ENCODE peak calls at places on chromosomes 6 and 20, in seven cellular contexts. Q is fibroblast of lung, V is pancreas, Y is Caco-2, U is endothelial cell of umbilical vein, B is fibroblast of pulmonary artery, G is uterus. T is an unnamed sample.

GRCh38 chr6:225121-225721 is 67.1 kb upstream of the DUSP22 start:
- DNase-seq in G (no peak), V (no peak), B (peak; percentile 27), U (no peak), Y (no peak), Q (no peak), T (no peak)

GRCh38 chr6:67839818-67840217 is 795.3 kb upstream of the ADGRB3 start:
- DNase-seq in G (no peak), V (no peak), U (no peak), Y (no peak), Q (no peak), B (no peak), T (no peak)

GRCh38 chr6:133099573-133099972 is 141.6 kb upstream of the EYA4 start:
- DNase-seq in Q (peak; percentile 97), G (no peak), V (no peak), Y (no peak), U (peak; percentile 31), B (peak; percentile 76), T (no peak)

GRCh38 chr6:34486106-34486740 is 20.3 kb downstream of the PACSIN1 start:
- DNase-seq in V (no peak), B (no peak), Q (no peak), G (no peak), Y (no peak), U (no peak), T (no peak)

GRCh38 chr6:33392168-33392947 is 735 bp downstream of the KIFC1 start:
- DNase-seq in V (no peak), U (peak; percentile 28), G (no peak), Q (no peak), B (no peak), Y (no peak), T (no peak)

GRCh38 chr6:127924440-127924839 is 23.6 kb upstream of the THEMIS start:
- DNase-seq in Q (peak; percentile 19), Y (no peak), G (no peak), B (no peak), U (no peak), V (no peak), T (no peak)

GRCh38 chr6:123745877-123746276 is 57.8 kb upstream of the NKAIN2 start:
- DNase-seq in B (peak; percentile 20), G (no peak), Y (no peak), V (no peak), Q (peak; percentile 64), U (peak; percentile 3), T (no peak)

GRCh38 chr6:136494710-136495109 is 55.5 kb downstream of the MAP7 start:
- DNase-seq in G (no peak), B (no peak), Q (no peak), U (no peak), V (no peak), Y (no peak), T (no peak)

GRCh38 chr20:5353624-5354496 is 37.1 kb upstream of the PROKR2 start:
- DNase-seq in G (no peak), U (peak; percentile 88), V (no peak), Q (no peak), B (peak; percentile 76), Y (no peak), T (no peak)

GRCh38 chr6:11262231-11262630 is 29.8 kb upstream of the NEDD9 start:
- DNase-seq in Q (no peak), B (no peak), U (peak; percentile 18), Y (no peak), G (no peak), V (no peak), T (no peak)

GRCh38 chr6:141667580-141668309 is 465.0 kb upstream of the GJE1 start:
- DNase-seq in Y (no peak), V (no peak), G (no peak), U (no peak), B (peak; percentile 22), Q (no peak), T (no peak)

GRCh38 chr6:137903933-137904821 is 37.1 kb downstream of the TNFAIP3 start:
- DNase-seq in G (no peak), B (peak; percentile 47), Y (peak; percentile 43), U (peak; percentile 36), V (no peak), Q (no peak), T (no peak)

GRCh38 chr6:41963371-41963770 is 21.8 kb upstream of the CCND3 start:
- DNase-seq in B (no peak), G (no peak), U (no peak), V (no peak), Y (no peak), Q (no peak), T (no peak)

GRCh38 chr6:138526822-138527235 is 27.5 kb upstream of the NHSL1 start:
- DNase-seq in Y (no peak), V (no peak), G (no peak), U (no peak), Q (peak; percentile 37), B (no peak), T (no peak)

GRCh38 chr6:169220068-169220964 is 33.3 kb downstream of the THBS2 start:
- DNase-seq in V (no peak), B (no peak), Y (no peak), Q (no peak), G (no peak), U (no peak), T (no peak)

GRCh38 chr20:37907677-37908397 is 4.9 kb downstream of the VSTM2L start:
- DNase-seq in V (no peak), B (peak; percentile 73), Y (no peak), U (peak; percentile 37), Q (no peak), G (no peak), T (no peak)

GRCh38 chr6:18897350-18897749 is 510.2 kb downstream of the RNF144B start:
- DNase-seq in G (no peak), B (no peak), V (no peak), U (no peak), Q (no peak), Y (no peak), T (no peak)

GRCh38 chr6:170212956-170213636 is 77.8 kb downstream of the DLL1 start:
- DNase-seq in B (no peak), Y (no peak), G (no peak), V (no peak), Q (no peak), U (no peak), T (no peak)

GRCh38 chr20:46814366-46815232 is 80.0 kb upstream of the EYA2 start:
- DNase-seq in V (no peak), B (peak; percentile 22), G (no peak), Y (peak; percentile 57), U (no peak), Q (peak; percentile 22), T (peak; percentile 18)

GRCh38 chr6:168695701-168696100 is 254.7 kb downstream of the SMOC2 start:
- DNase-seq in U (no peak), Y (peak; percentile 25), V (no peak), B (no peak), G (no peak), Q (no peak), T (no peak)

GRCh38 chr6:44048277-44048676 is 79.0 kb downstream of the MRPL14 start:
- DNase-seq in V (no peak), Q (no peak), U (no peak), B (no peak), Y (no peak), G (no peak), T (no peak)

DNA sequence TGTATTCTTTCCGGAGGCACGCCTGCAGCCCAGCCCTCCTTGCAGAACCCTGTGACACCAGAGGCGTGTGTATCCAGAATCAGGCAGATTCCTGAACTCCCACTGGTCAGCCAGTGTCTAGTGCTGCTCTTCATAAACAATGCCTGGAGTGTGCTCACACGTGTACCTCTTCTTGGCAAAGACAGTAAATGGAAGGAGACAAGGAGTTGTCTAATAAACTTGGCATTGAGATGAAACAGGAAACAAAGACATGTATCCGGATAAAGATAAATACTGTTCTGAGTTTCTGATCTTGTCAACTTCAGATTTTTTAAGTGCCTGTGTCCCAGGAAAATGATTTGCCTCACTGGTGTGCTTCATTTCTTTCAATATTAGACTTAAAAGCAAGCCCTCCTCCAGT is 1.7 kb downstream of the RPS6KA2 start:
- DNase-seq in Y (no peak), G (no peak), V (no peak), Q (peak; percentile 68), B (peak; percentile 88), U (peak; percentile 65), T (peak; percentile 85)
- H3K4me3 ChIP-seq in Y (no peak overlapping the region), G (peak overlapping the region; percentile 77), V (no peak overlapping the region), Q (peak overlapping the region; percentile 89), B (peak overlapping the region; percentile 87), U (peak overlapping the region; percentile 87), T (peak overlapping the region; percentile 94)

GRCh38 chr6:1474205-1474604 is 84.8 kb downstream of the FOXF2 start:
- DNase-seq in Q (no peak), G (no peak), Y (no peak), B (no peak), V (no peak), U (no peak), T (no peak)
- TF ChIP-seq CTCF in Q (peak; percentile 8), G (no peak), Y (peak; percentile 16), B (no peak), V (no peak), U (no peak), T (no peak)

GRCh38 chr6:131808460-131809269 is 845 bp downstream of the ENPP1 start:
- DNase-seq in G (no peak), Y (no peak), B (no peak), U (no peak), Q (no peak), V (no peak), T (no peak)
- H3K4me3 ChIP-seq in G (peak overlapping the region; percentile 85), Y (peak overlapping the region; percentile 52), B (peak overlapping the region; percentile 55), U (peak overlapping the region; percentile 60), Q (peak overlapping the region; percentile 62), V (peak overlapping the region; percentile 29), T (peak overlapping the region; percentile 62)

DNA sequence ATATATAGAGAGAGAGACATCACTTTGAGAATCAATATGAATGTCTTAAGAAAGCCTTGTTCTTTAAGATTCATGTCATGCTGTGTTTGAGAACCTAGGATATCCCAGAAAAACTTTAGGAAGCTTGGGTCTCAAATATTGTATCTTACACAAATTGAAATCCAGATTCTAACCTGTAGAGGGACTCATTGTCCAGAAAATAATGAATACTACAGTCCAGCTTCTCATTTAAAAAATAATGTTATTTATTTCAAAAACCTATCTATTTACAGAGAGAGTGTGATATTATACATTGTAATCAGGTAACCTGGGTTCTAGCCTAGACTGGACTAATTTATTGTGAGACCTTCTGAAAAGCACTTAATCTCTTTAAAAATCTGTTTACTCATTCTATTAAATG is 4.2 kb downstream of the RFX6 start:
- DNase-seq in V (no peak), Q (peak; percentile 21), U (no peak), G (no peak), Y (no peak), B (peak; percentile 3), T (no peak)
- TF ChIP-seq CTCF in V (no peak), Q (no peak), U (no peak), G (no peak), Y (no peak), B (peak; percentile 6), T (peak; percentile 37)

GRCh38 chr20:4247261-4247660 is 231.9 kb upstream of the RNF24 start:
- DNase-seq in U (no peak), Q (no peak), G (no peak), Y (no peak), B (no peak), V (no peak), T (no peak)
- H3K4me3 ChIP-seq in U (no peak overlapping the region), Q (peak overlapping the region; percentile 8), G (no peak overlapping the region), Y (no peak overlapping the region), B (no peak overlapping the region), V (no peak overlapping the region), T (no peak overlapping the region)